ENCODE peak calls at places on chromosomes 3 and 15, in six cellular contexts. One of them, this sample, is unnamed.

GRCh38 chr3:47715928-47716327 is 65.8 kb downstream of the SMARCC1 start:
- DNase-seq in spleen: no peak
- DNase-seq in breast epithelium: no peak
- DNase-seq in GM12891: no peak
- DNase-seq in uterus: no peak
- DNase-seq in lower leg skin: no peak
- DNase-seq in this sample: no peak

GRCh38 chr3:155420869-155421486 is 127.5 kb upstream of the STRIT1 start:
- DNase-seq in spleen: no peak
- DNase-seq in breast epithelium: no peak
- DNase-seq in GM12891: no peak
- DNase-seq in uterus: no peak
- DNase-seq in lower leg skin: no peak
- DNase-seq in this sample: no peak

GRCh38 chr3:129611812-129612349 is 5.4 kb upstream of the PLXND1 start:
- DNase-seq in spleen: no peak
- DNase-seq in breast epithelium: no peak
- DNase-seq in GM12891: no peak
- DNase-seq in uterus: no peak
- DNase-seq in lower leg skin: peak
- DNase-seq in this sample: peak

GRCh38 chr3:105365536-105366301 is 990 bp upstream of the ALCAM start:
- DNase-seq in spleen: no peak
- DNase-seq in breast epithelium: no peak
- DNase-seq in GM12891: no peak
- DNase-seq in uterus: no peak
- DNase-seq in lower leg skin: no peak
- DNase-seq in this sample: no peak

GRCh38 chr3:52518723-52519444 is 14.8 kb downstream of the NT5DC2 start:
- DNase-seq in spleen: no peak
- DNase-seq in breast epithelium: no peak
- DNase-seq in GM12891: no peak
- DNase-seq in uterus: peak
- DNase-seq in lower leg skin: no peak
- DNase-seq in this sample: no peak

GRCh38 chr15:93983501-93983900 is 247.9 kb upstream of the MCTP2 start:
- DNase-seq in spleen: no peak
- DNase-seq in breast epithelium: no peak
- DNase-seq in GM12891: no peak
- DNase-seq in uterus: peak
- DNase-seq in lower leg skin: no peak
- DNase-seq in this sample: no peak

GRCh38 chr3:127307431-127307830 is 19.6 kb upstream of the PRR20G start:
- DNase-seq in spleen: no peak
- DNase-seq in breast epithelium: no peak
- DNase-seq in GM12891: no peak
- DNase-seq in uterus: no peak
- DNase-seq in lower leg skin: no peak
- DNase-seq in this sample: no peak

GRCh38 chr3:12507871-12508281 is 23.6 kb downstream of the TSEN2 start:
- DNase-seq in spleen: no peak
- DNase-seq in breast epithelium: no peak
- DNase-seq in GM12891: no peak
- DNase-seq in uterus: peak
- DNase-seq in lower leg skin: no peak
- DNase-seq in this sample: peak

GRCh38 chr3:42709621-42710020 is 7.0 kb upstream of the HHATL start:
- DNase-seq in spleen: peak
- DNase-seq in breast epithelium: peak
- DNase-seq in GM12891: no peak
- DNase-seq in uterus: no peak
- DNase-seq in lower leg skin: no peak
- DNase-seq in this sample: no peak

GRCh38 chr3:36944641-36945270 is at the start of gene TRANK1:
- DNase-seq in spleen: peak
- DNase-seq in breast epithelium: peak
- DNase-seq in GM12891: peak
- DNase-seq in uterus: peak
- DNase-seq in lower leg skin: peak
- DNase-seq in this sample: no peak
- TF ChIP-seq POLR2A in spleen: no peak
- TF ChIP-seq POLR2A in breast epithelium: no peak
- TF ChIP-seq POLR2A in GM12891: no peak
- TF ChIP-seq POLR2A in uterus: peak
- TF ChIP-seq POLR2A in lower leg skin: no peak
- TF ChIP-seq POLR2A in this sample: peak

DNA sequence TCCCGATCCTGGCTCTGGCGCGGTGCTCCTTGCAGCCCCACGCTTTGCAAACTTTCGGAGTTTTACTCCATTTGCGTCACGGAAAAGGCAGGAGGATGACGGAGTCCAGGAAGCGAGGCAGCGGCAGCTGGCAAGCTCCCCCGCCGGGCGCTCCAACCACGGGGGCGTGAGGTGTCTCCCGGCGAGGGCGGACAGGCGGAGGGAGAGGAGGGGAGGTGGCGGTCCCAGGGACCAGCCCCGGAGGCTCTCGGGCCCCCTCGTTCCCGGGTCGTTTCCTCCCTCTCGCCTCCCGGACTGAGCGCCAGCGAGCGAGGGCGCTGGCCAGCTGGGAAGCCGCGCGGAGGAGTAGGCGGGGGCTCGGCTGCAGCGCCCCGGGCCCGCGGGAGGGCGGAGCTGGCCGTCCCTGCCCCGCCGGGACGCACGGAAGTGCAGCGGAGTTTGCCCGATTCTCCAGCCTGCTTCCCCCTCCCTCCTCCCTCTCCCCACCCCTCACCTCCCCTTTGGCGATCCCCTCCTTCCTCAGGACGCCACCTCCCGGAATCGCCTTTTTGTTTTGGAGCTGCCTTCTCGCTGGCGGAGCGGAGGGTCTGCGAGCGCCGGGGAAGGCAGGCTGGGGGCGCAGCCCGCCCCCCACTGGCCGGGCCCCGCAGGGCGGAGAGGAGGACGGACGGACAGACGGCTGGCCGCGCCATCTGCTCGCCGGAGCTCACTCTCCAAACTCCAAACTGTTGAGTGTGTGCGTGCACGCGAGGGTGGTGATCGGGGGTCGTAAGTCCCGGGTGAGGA is at the start of gene SNX33:
- DNase-seq in spleen: peak
- DNase-seq in breast epithelium: peak
- DNase-seq in GM12891: peak
- DNase-seq in uterus: peak
- DNase-seq in lower leg skin: peak
- DNase-seq in this sample: no peak
- TF ChIP-seq POLR2A in spleen: no peak
- TF ChIP-seq POLR2A in breast epithelium: peak
- TF ChIP-seq POLR2A in GM12891: no peak
- TF ChIP-seq POLR2A in uterus: peak
- TF ChIP-seq POLR2A in lower leg skin: no peak
- TF ChIP-seq POLR2A in this sample: peak

GRCh38 chr3:33581666-33582065 is 136.4 kb downstream of the CLASP2 start:
- DNase-seq in spleen: no peak
- DNase-seq in breast epithelium: no peak
- DNase-seq in GM12891: no peak
- DNase-seq in uterus: no peak
- DNase-seq in lower leg skin: no peak
- DNase-seq in this sample: no peak

GRCh38 chr3:33590541-33590940 is 127.5 kb downstream of the CLASP2 start:
- DNase-seq in spleen: no peak
- DNase-seq in breast epithelium: no peak
- DNase-seq in GM12891: no peak
- DNase-seq in uterus: no peak
- DNase-seq in lower leg skin: no peak
- DNase-seq in this sample: no peak

GRCh38 chr3:33582234-33582633 is 135.8 kb downstream of the CLASP2 start:
- DNase-seq in spleen: no peak
- DNase-seq in breast epithelium: no peak
- DNase-seq in GM12891: no peak
- DNase-seq in uterus: no peak
- DNase-seq in lower leg skin: no peak
- DNase-seq in this sample: no peak

DNA sequence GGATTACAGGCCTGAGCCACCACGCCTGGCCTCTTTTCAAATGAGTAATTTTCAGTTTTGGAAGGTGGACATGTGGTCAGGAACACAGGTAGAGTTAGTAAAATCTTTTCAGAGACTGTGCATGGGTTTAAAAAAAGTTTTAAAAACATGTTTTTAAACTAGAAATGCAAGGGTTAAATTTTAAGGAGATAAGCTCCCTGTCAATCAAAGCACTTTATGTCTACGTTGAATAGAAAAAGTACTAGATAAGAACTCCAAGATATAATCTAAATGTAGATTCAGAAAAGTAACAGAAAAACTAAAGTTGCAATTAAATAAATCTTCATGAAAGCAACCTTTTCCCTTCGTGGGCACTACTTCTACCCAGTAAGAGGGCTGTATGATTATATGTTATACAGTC is 131.7 kb downstream of the CLASP2 start:
- DNase-seq in spleen: no peak
- DNase-seq in breast epithelium: no peak
- DNase-seq in GM12891: no peak
- DNase-seq in uterus: no peak
- DNase-seq in lower leg skin: no peak
- DNase-seq in this sample: no peak
- TF ChIP-seq POLR2A in spleen: no peak
- TF ChIP-seq POLR2A in breast epithelium: no peak
- TF ChIP-seq POLR2A in GM12891: no peak
- TF ChIP-seq POLR2A in uterus: no peak
- TF ChIP-seq POLR2A in lower leg skin: no peak
- TF ChIP-seq POLR2A in this sample: no peak

DNA sequence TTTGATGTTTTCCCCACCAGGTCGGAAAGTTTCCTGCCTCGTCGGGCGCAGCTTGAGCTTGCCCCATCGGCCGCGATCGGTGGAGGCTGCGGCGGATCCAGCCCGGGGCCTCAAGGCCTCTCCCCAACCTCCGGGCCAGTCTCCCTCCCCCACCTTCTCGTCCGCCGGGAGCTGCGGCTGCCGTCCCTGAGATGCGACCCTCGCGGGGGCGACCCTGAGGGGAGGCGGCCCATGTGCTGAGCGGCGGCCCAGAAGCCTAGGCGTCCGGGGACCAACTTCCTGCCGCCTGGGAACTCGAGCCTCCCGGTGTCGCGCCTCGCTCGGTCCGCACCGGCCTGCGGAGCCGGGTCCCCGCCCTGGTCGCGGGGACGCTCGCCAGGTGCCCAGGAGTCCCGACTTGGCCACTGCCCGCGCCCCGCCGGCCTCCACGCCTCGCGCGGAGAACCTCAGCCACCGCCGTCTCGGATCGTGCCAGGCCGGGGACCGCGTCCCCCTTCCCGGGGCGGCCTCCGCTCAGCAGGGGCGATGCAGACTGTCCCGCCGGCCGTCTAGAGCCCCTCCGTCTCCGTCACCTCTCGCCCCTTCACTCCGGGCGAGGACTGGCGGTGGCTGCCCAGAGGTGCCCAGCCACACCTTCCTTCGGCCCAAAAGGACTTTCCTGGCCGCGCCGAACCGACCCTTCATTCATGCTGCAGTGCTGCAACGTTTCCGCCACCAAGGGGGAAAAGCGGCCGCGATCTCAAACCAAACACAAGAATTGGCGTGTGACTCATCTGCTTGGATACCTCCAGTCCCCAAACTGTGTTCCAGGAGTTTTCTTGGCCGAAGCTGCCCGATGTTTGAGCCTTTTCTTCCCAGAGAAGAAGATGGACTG is 656 bp downstream of the SLMAP start:
- DNase-seq in spleen: peak
- DNase-seq in breast epithelium: peak
- DNase-seq in GM12891: peak
- DNase-seq in uterus: peak
- DNase-seq in lower leg skin: peak
- DNase-seq in this sample: peak
- TF ChIP-seq POLR2A in spleen: no peak
- TF ChIP-seq POLR2A in breast epithelium: no peak
- TF ChIP-seq POLR2A in GM12891: no peak
- TF ChIP-seq POLR2A in uterus: no peak
- TF ChIP-seq POLR2A in lower leg skin: no peak
- TF ChIP-seq POLR2A in this sample: peak

DNA sequence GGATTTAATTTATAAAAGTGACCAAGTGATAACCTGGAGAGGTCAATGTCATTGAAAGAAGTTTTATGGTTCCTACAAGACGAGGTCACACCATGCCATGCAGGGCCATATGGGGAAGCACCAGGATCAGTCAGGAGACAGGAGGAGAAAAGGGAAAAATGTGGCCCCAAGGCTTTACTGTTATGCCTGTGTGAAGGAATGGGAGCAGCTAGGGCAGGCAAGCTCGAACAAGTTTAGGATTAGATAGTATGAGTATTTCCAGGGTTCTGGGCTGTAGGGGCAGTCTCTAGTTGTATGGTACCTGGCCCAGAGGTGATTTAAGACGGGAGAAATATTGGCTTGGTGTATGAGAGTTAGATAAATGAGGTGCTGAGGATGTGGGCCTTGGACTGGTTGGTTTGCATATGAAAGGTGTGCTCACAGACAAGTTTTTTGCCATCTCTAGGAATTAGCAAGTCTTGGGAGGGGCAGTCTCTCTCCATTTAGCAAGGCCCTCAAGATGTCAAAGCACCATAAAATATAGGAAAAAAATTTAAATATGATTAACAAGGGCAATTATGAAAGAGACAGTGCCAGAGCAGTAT is 36.3 kb upstream of the DCLK3 start:
- DNase-seq in spleen: no peak
- DNase-seq in breast epithelium: no peak
- DNase-seq in GM12891: no peak
- DNase-seq in uterus: no peak
- DNase-seq in lower leg skin: no peak
- DNase-seq in this sample: no peak
- TF ChIP-seq POLR2A in spleen: no peak
- TF ChIP-seq POLR2A in breast epithelium: no peak
- TF ChIP-seq POLR2A in GM12891: no peak
- TF ChIP-seq POLR2A in uterus: no peak
- TF ChIP-seq POLR2A in lower leg skin: no peak
- TF ChIP-seq POLR2A in this sample: no peak

This sample was measured in H54.